ENCODE peak calls at places on chromosome 4, in eight cellular contexts. One of them, this sample, is unnamed.

GRCh38 chr4:112975567-112976355 is 73.7 kb upstream of the ANK2 start:
- DNase-seq in AG09309: no peak
- DNase-seq in mesendoderm: no peak
- DNase-seq in central memory CD8-positive, alpha-beta T cell: no peak
- DNase-seq in iris pigment epithelial cell: no peak
- DNase-seq in NCI-H2029: no peak
- DNase-seq in AG04449: no peak
- DNase-seq in LoVo: no peak
- DNase-seq in this sample: no peak

GRCh38 chr4:38406243-38406642 is 257.8 kb upstream of the KLF3 start:
- DNase-seq in mesendoderm: no peak
- DNase-seq in LoVo: no peak
- DNase-seq in iris pigment epithelial cell: no peak
- DNase-seq in AG09309: no peak
- DNase-seq in central memory CD8-positive, alpha-beta T cell: no peak
- DNase-seq in NCI-H2029: no peak
- DNase-seq in AG04449: no peak
- DNase-seq in this sample: no peak

GRCh38 chr4:74311696-74312313 is 3.5 kb downstream of the EPGN start:
- DNase-seq in AG09309: no peak
- DNase-seq in central memory CD8-positive, alpha-beta T cell: no peak
- DNase-seq in LoVo: peak; percentile 72
- DNase-seq in AG04449: no peak
- DNase-seq in iris pigment epithelial cell: peak; percentile 67
- DNase-seq in mesendoderm: peak; percentile 68
- DNase-seq in NCI-H2029: peak; percentile 26
- DNase-seq in this sample: no peak

GRCh38 chr4:24853142-24853541 is 57.8 kb downstream of the SOD3 start:
- DNase-seq in iris pigment epithelial cell: peak; percentile 42
- DNase-seq in NCI-H2029: no peak
- DNase-seq in AG09309: no peak
- DNase-seq in AG04449: no peak
- DNase-seq in central memory CD8-positive, alpha-beta T cell: no peak
- DNase-seq in LoVo: no peak
- DNase-seq in mesendoderm: no peak
- DNase-seq in this sample: no peak

GRCh38 chr4:120857312-120857711 is 65.2 kb downstream of the PRDM5 start:
- DNase-seq in AG09309: no peak
- DNase-seq in central memory CD8-positive, alpha-beta T cell: no peak
- DNase-seq in LoVo: no peak
- DNase-seq in AG04449: no peak
- DNase-seq in NCI-H2029: no peak
- DNase-seq in mesendoderm: no peak
- DNase-seq in iris pigment epithelial cell: peak; percentile 47
- DNase-seq in this sample: no peak

GRCh38 chr4:142452132-142452855 is 393.8 kb downstream of the INPP4B start:
- DNase-seq in iris pigment epithelial cell: peak; percentile 14
- DNase-seq in LoVo: no peak
- DNase-seq in mesendoderm: no peak
- DNase-seq in AG09309: peak; percentile 16
- DNase-seq in NCI-H2029: no peak
- DNase-seq in central memory CD8-positive, alpha-beta T cell: no peak
- DNase-seq in AG04449: no peak
- DNase-seq in this sample: no peak

GRCh38 chr4:37873383-37873782 is 17.5 kb upstream of the TBC1D1 start:
- DNase-seq in AG04449: no peak
- DNase-seq in AG09309: no peak
- DNase-seq in central memory CD8-positive, alpha-beta T cell: no peak
- DNase-seq in iris pigment epithelial cell: peak; percentile 90
- DNase-seq in LoVo: peak; percentile 29
- DNase-seq in mesendoderm: no peak
- DNase-seq in NCI-H2029: no peak
- DNase-seq in this sample: no peak

GRCh38 chr4:147633113-147633512 is 15.9 kb downstream of the TMEM184C start:
- DNase-seq in AG04449: no peak
- DNase-seq in LoVo: no peak
- DNase-seq in iris pigment epithelial cell: peak; percentile 94
- DNase-seq in mesendoderm: no peak
- DNase-seq in central memory CD8-positive, alpha-beta T cell: no peak
- DNase-seq in AG09309: peak; percentile 55
- DNase-seq in NCI-H2029: no peak
- DNase-seq in this sample: no peak

GRCh38 chr4:75423029-75423428 is 91.2 kb downstream of the RCHY1 start:
- DNase-seq in NCI-H2029: no peak
- DNase-seq in iris pigment epithelial cell: no peak
- DNase-seq in LoVo: no peak
- DNase-seq in AG04449: no peak
- DNase-seq in AG09309: no peak
- DNase-seq in mesendoderm: no peak
- DNase-seq in central memory CD8-positive, alpha-beta T cell: no peak
- DNase-seq in this sample: no peak

GRCh38 chr4:185912779-185913178 is 100.8 kb upstream of the SORBS2 start:
- DNase-seq in mesendoderm: no peak
- DNase-seq in LoVo: peak; percentile 63
- DNase-seq in AG04449: no peak
- DNase-seq in NCI-H2029: peak; percentile 15
- DNase-seq in central memory CD8-positive, alpha-beta T cell: no peak
- DNase-seq in iris pigment epithelial cell: peak; percentile 49
- DNase-seq in AG09309: peak; percentile 52
- DNase-seq in this sample: no peak

GRCh38 chr4:48681856-48682255 is 98.2 kb downstream of the FRYL start:
- DNase-seq in AG09309: no peak
- DNase-seq in central memory CD8-positive, alpha-beta T cell: no peak
- DNase-seq in NCI-H2029: no peak
- DNase-seq in LoVo: peak; percentile 47
- DNase-seq in AG04449: no peak
- DNase-seq in mesendoderm: peak; percentile 49
- DNase-seq in iris pigment epithelial cell: peak; percentile 59
- DNase-seq in this sample: no peak

GRCh38 chr4:153408932-153409331 is 57.2 kb upstream of the TMEM131L start:
- DNase-seq in mesendoderm: no peak
- DNase-seq in NCI-H2029: no peak
- DNase-seq in iris pigment epithelial cell: peak; percentile 19
- DNase-seq in LoVo: no peak
- DNase-seq in central memory CD8-positive, alpha-beta T cell: no peak
- DNase-seq in AG04449: no peak
- DNase-seq in AG09309: no peak
- DNase-seq in this sample: no peak

GRCh38 chr4:81604683-81605082 is 133.0 kb upstream of the RASGEF1B start:
- DNase-seq in AG04449: no peak
- DNase-seq in central memory CD8-positive, alpha-beta T cell: no peak
- DNase-seq in AG09309: no peak
- DNase-seq in mesendoderm: peak; percentile 51
- DNase-seq in NCI-H2029: no peak
- DNase-seq in iris pigment epithelial cell: no peak
- DNase-seq in LoVo: no peak
- DNase-seq in this sample: no peak

GRCh38 chr4:81675785-81676427 is 204.2 kb upstream of the RASGEF1B start:
- DNase-seq in LoVo: no peak
- DNase-seq in AG09309: no peak
- DNase-seq in mesendoderm: no peak
- DNase-seq in central memory CD8-positive, alpha-beta T cell: no peak
- DNase-seq in iris pigment epithelial cell: no peak
- DNase-seq in NCI-H2029: no peak
- DNase-seq in AG04449: no peak
- DNase-seq in this sample: no peak

GRCh38 chr4:150960818-150961217 is 54.3 kb downstream of the LRBA start:
- DNase-seq in LoVo: no peak
- DNase-seq in mesendoderm: peak; percentile 77
- DNase-seq in iris pigment epithelial cell: peak; percentile 62
- DNase-seq in NCI-H2029: no peak
- DNase-seq in central memory CD8-positive, alpha-beta T cell: no peak
- DNase-seq in AG04449: no peak
- DNase-seq in AG09309: no peak
- DNase-seq in this sample: no peak

GRCh38 chr4:7381221-7381889 is 53.4 kb downstream of the PSAPL1 start:
- DNase-seq in central memory CD8-positive, alpha-beta T cell: no peak
- DNase-seq in mesendoderm: no peak
- DNase-seq in AG09309: no peak
- DNase-seq in AG04449: no peak
- DNase-seq in LoVo: no peak
- DNase-seq in iris pigment epithelial cell: no peak
- DNase-seq in NCI-H2029: no peak
- DNase-seq in this sample: no peak

GRCh38 chr4:115101675-115102074 is 11.7 kb downstream of the NDST4 start:
- DNase-seq in NCI-H2029: no peak
- DNase-seq in central memory CD8-positive, alpha-beta T cell: no peak
- DNase-seq in AG04449: no peak
- DNase-seq in AG09309: no peak
- DNase-seq in LoVo: no peak
- DNase-seq in mesendoderm: no peak
- DNase-seq in iris pigment epithelial cell: no peak
- DNase-seq in this sample: no peak

GRCh38 chr4:86432552-86433134 is 72.8 kb upstream of the MAPK10 start:
- DNase-seq in AG04449: no peak
- DNase-seq in central memory CD8-positive, alpha-beta T cell: no peak
- DNase-seq in iris pigment epithelial cell: no peak
- DNase-seq in NCI-H2029: no peak
- DNase-seq in LoVo: no peak
- DNase-seq in AG09309: no peak
- DNase-seq in mesendoderm: no peak
- DNase-seq in this sample: no peak

GRCh38 chr4:54525602-54526001 is 132.2 kb upstream of the KIT start:
- DNase-seq in iris pigment epithelial cell: peak; percentile 62
- DNase-seq in NCI-H2029: no peak
- DNase-seq in mesendoderm: peak; percentile 86
- DNase-seq in central memory CD8-positive, alpha-beta T cell: no peak
- DNase-seq in AG04449: peak; percentile 89
- DNase-seq in LoVo: peak; percentile 32
- DNase-seq in AG09309: peak; percentile 60
- DNase-seq in this sample: no peak

This sample was measured in activated T-helper 1 cell treated with anti-CD3 and anti-CD28 coated beads, Interleukin-2, amount 50 U/mL, for 16 hours.